ENCODE peak calls at places on chromosomes 11 and 22, in nine cellular contexts. Z is CD8-positive, alpha-beta T cell; O is Calu3; T is OCI-LY7; N is fibroblast of pulmonary artery; P is GM10248; V is WERI-Rb-1; G is kidney; W is K562. U is an unnamed sample.

GRCh38 chr11:90465553-90465952 is 242.7 kb upstream of the CHORDC1 start:
- DNase-seq in G (no peak), T (no peak), O (no peak), P (no peak), N (no peak), W (no peak), Z (no peak), V (no peak), U (no peak)

GRCh38 chr11:94149435-94149834 is 20.8 kb downstream of the PANX1 start:
- DNase-seq in V (no peak), W (no peak), N (peak), P (no peak), Z (no peak), T (no peak), O (no peak), G (no peak), U (no peak)

GRCh38 chr11:73272680-73273038 is 521 bp downstream of the P2RY6 start:
- DNase-seq in O (no peak), V (no peak), T (no peak), Z (no peak), N (no peak), W (no peak), P (no peak), G (no peak), U (no peak)

GRCh38 chr11:34624069-34624468 is 3.2 kb downstream of the EHF start:
- DNase-seq in T (no peak), N (no peak), W (no peak), O (peak), G (no peak), Z (no peak), P (peak), V (no peak), U (no peak)

GRCh38 chr11:16240687-16241086 is 115.7 kb downstream of the SOX6 start:
- DNase-seq in V (no peak), O (no peak), G (no peak), T (no peak), W (no peak), P (no peak), N (no peak), Z (no peak), U (no peak)

GRCh38 chr11:2708151-2708581 is 8.4 kb upstream of the KCNQ1OT1 start:
- DNase-seq in O (no peak), W (no peak), T (no peak), Z (no peak), V (no peak), P (no peak), G (peak), N (no peak), U (no peak)

GRCh38 chr11:17612221-17613188 is 65.4 kb downstream of the OTOG start:
- DNase-seq in T (no peak), V (no peak), W (no peak), P (no peak), N (no peak), G (no peak), Z (no peak), O (no peak), U (peak)

GRCh38 chr22:17541476-17541875 is 21.8 kb upstream of the SLC25A18 start:
- DNase-seq in V (no peak), Z (no peak), P (no peak), O (no peak), W (no peak), T (no peak), G (no peak), N (no peak), U (no peak)

GRCh38 chr22:44289429-44290171 is 23.2 kb downstream of the SHISAL1 start:
- DNase-seq in G (no peak), Z (no peak), V (peak), P (no peak), W (no peak), O (no peak), T (no peak), N (no peak), U (no peak)

GRCh38 chr22:49064836-49065235 is 762.8 kb downstream of the BRD1 start:
- DNase-seq in Z (no peak), T (no peak), G (no peak), P (no peak), O (no peak), V (no peak), N (no peak), W (no peak), U (no peak)

GRCh38 chr11:61724437-61724836 is 28.0 kb upstream of the MYRF start:
- DNase-seq in V (no peak), T (no peak), G (no peak), W (no peak), P (no peak), O (no peak), N (no peak), Z (no peak), U (no peak)

GRCh38 chr22:17918840-17919239 is 105.5 kb downstream of the MICAL3 start:
- DNase-seq in G (no peak), O (no peak), W (no peak), N (no peak), Z (no peak), P (no peak), T (no peak), V (no peak), U (no peak)

GRCh38 chr11:125167954-125168821 is 3.6 kb downstream of the PKNOX2 start:
- DNase-seq in N (peak), Z (no peak), O (no peak), W (no peak), V (no peak), T (no peak), G (no peak), P (no peak), U (no peak)

GRCh38 chr11:68685656-68686380 is 1.5 kb downstream of the GAL start:
- DNase-seq in Z (no peak), T (no peak), V (no peak), P (no peak), N (no peak), G (no peak), W (no peak), O (no peak), U (no peak)

GRCh38 chr11:57370251-57370650 is 10.7 kb downstream of the PRG3 start:
- DNase-seq in Z (no peak), N (no peak), W (no peak), V (peak), P (no peak), O (no peak), G (no peak), T (no peak), U (no peak)

GRCh38 chr22:30382340-30382739 is 4.9 kb downstream of the RNF215 start:
- DNase-seq in O (no peak), W (no peak), N (no peak), P (no peak), Z (no peak), G (no peak), T (no peak), V (no peak), U (no peak)

GRCh38 chr22:36323182-36323854 is 64.4 kb downstream of the MYH9 start:
- DNase-seq in O (no peak), W (no peak), P (no peak), Z (no peak), N (peak), T (no peak), G (peak), V (no peak), U (no peak)

GRCh38 chr11:76642341-76642740 is 28.2 kb downstream of the LRRC32 start:
- DNase-seq in V (no peak), P (no peak), O (no peak), T (no peak), Z (no peak), W (no peak), N (no peak), G (no peak), U (peak)

DNA sequence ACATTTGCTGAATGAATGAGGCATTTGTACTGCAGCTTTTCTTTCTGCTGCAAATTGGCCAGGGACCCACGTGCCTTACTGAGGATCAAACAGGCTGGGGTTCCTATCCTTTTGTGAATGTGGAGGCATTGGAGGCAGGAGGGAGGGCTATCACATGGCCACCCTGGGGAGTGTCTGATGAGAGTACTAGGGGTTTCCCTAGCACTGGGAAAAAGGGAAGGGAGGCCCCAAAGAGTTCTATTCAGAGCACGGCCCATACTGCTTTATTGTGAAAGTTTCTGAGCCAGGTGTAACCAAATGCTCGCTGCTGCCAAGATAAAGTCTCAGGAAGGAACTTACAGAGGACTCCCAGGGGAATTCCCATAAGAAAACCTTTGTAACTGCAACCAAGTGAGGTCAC is 78.4 kb upstream of the ANO1 start:
- DNase-seq in G (no peak), P (no peak), T (no peak), N (no peak), O (peak), W (no peak), Z (no peak), V (no peak), U (no peak)
- TF ChIP-seq CTCF in G (no peak), P (no peak), T (no peak), N (no peak), O (no peak), W (no peak), Z (no peak), V (no peak), U (no peak)

GRCh38 chr11:11965656-11966353 is 42.6 kb downstream of the DKK3 start:
- DNase-seq in N (no peak), G (peak), W (no peak), V (no peak), O (no peak), T (no peak), Z (no peak), P (no peak), U (no peak)
- TF ChIP-seq CTCF in N (no peak), G (no peak), W (no peak), V (no peak), O (no peak), T (no peak), Z (no peak), P (no peak), U (no peak)

DNA sequence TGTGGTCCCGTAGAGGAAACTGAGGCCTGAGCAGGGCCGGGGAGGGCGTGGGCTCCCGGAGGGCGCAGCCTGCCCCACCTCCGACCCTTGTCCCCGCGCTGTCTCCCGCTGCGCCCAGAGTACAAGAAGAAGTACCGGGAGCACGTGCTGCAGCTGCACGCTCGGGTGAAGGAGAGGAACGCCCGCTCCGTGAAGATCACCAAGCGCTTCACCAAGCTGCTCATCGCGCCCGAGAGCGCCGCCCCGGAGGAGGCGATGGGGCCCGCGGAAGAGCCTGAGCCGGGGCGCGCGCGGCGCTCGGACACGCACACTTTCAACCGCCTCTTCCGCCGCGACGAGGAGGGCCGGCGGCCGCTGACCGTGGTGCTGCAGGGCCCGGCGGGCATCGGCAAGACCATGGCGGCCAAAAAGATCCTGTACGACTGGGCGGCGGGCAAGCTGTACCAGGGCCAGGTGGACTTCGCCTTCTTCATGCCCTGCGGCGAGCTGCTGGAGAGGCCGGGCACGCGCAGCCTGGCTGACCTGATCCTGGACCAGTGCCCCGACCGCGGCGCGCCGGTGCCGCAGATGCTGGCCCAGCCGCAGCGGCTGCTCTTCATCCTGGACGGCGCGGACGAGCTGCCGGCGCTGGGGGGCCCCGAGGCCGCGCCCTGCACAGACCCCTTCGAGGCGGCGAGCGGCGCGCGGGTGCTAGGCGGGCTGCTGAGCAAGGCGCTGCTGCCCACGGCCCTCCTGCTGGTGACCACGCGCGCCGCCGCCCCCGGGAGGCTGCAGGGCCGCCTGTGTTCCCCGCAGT is 2.0 kb downstream of the NLRP6 start:
- DNase-seq in N (peak), G (peak), W (no peak), Z (no peak), T (no peak), O (peak), P (no peak), V (peak), U (no peak)
- TF ChIP-seq CTCF in N (no peak), G (no peak), W (no peak), Z (no peak), T (no peak), O (no peak), P (no peak), V (peak), U (no peak)

GRCh38 chr11:134332782-134333181 is 994 bp downstream of the GLB1L2 start:
- DNase-seq in P (no peak), N (no peak), G (no peak), T (no peak), O (no peak), Z (no peak), V (no peak), W (no peak), U (no peak)

GRCh38 chr11:134333312-134333711 is 1.5 kb downstream of the GLB1L2 start:
- DNase-seq in G (no peak), V (no peak), O (no peak), P (no peak), W (no peak), T (no peak), Z (no peak), N (peak), U (no peak)

GRCh38 chr11:134330611-134331564 is 900 bp upstream of the GLB1L2 start:
- DNase-seq in N (no peak), Z (no peak), V (no peak), G (no peak), W (no peak), O (no peak), P (no peak), T (no peak), U (no peak)

GRCh38 chr11:134332189-134332631 is 422 bp downstream of the GLB1L2 start:
- DNase-seq in W (peak), V (peak), G (no peak), T (no peak), N (no peak), Z (no peak), P (no peak), O (peak), U (no peak)

GRCh38 chr11:134331565-134332188 is at the start of gene GLB1L2:
- DNase-seq in P (peak), T (no peak), Z (peak), O (peak), W (peak), V (peak), G (peak), N (peak), U (no peak)
- TF ChIP-seq CTCF in P (no peak), T (no peak), Z (no peak), O (no peak), W (no peak), V (no peak), G (no peak), N (no peak), U (no peak)

DNA sequence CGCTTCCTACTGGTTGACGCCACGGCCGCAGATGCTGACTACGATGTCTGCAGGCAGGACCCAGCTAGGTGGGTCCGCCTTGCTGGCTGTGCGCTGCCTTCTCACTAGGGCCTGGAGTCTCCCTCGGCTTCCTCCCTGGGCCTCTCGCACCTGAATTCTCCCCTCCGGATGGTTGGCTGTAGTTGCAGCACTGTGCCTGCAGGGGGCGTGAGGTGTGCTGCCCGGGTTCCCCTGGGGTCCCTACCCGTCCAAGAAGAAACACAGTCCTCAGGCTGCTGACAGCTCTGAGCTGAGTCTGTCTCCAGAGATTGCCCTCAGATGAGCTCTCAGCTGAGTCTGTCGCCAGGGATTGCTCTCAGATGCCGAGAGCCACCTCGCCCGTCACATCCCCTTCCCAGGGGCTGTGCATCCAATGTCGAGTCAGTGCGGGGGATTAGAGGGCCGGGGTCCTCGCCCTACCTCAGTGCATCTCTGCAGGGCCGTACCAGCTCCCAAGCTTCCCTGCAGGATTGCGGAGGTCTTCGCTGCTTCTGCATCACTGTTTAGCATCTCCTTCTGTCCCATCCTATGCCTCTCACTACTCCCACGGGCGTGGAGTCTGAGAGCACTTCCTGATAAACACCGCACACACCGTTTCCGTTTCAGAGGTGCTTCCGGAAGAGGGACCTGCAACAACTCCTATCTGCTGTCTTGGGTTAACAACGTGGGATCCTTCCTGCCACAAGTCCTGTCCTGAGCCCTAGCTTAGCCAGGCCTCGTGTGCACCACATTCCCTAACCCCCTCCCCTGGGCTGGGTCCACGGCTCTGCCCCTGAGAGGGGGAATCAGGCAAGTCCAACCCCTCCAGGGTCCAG is 196.9 kb downstream of the CSNK2A3 start:
- DNase-seq in N (no peak), T (peak), Z (peak), W (peak), O (peak), P (peak), G (no peak), V (peak), U (no peak)
- TF ChIP-seq CTCF in N (peak), T (peak), Z (peak), W (peak), O (peak), P (peak), G (no peak), V (peak), U (peak)

GRCh38 chr11:113906038-113906437 is 1.4 kb downstream of the HTR3B start:
- DNase-seq in V (peak), P (no peak), Z (no peak), G (no peak), N (peak), W (peak), T (no peak), O (no peak), U (no peak)
- TF ChIP-seq CTCF in V (peak), P (no peak), Z (no peak), G (no peak), N (peak), W (peak), T (peak), O (no peak), U (peak)

GRCh38 chr22:45907378-45907777 is 69.6 kb downstream of the WNT7B start:
- DNase-seq in N (no peak), T (no peak), P (no peak), O (no peak), G (no peak), W (no peak), V (no peak), Z (no peak), U (no peak)

GRCh38 chr22:45906946-45907345 is 70.0 kb downstream of the WNT7B start:
- DNase-seq in V (no peak), Z (no peak), N (no peak), G (no peak), P (no peak), T (no peak), W (no peak), O (no peak), U (no peak)

GRCh38 chr22:45908961-45909360 is 68.0 kb downstream of the WNT7B start:
- DNase-seq in P (no peak), W (no peak), G (no peak), T (peak), V (no peak), Z (no peak), O (no peak), N (no peak), U (no peak)

GRCh38 chr22:45905924-45906865 is 70.8 kb downstream of the WNT7B start:
- DNase-seq in V (no peak), G (no peak), T (no peak), P (no peak), Z (no peak), O (no peak), W (no peak), N (peak), U (no peak)

DNA sequence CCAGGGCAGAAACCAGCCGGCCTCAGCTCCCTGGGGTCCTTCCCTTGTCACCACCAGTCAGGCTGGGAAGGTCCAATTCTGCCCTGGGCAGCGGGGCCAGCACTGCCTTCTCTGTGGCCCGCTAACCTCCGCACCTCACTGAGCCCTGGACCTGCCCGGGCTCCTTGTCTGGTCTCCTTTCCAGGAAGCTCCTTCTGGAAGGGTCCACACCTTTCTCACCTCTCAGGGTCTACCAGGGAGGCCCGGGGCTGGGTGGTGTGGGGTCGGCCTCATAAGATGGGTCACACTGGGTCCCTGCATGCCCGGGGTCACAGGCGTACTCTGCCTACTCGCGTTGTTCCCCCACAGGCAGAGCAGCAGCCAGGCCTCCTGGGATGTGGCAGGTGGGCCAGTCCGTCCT is 69.0 kb downstream of the WNT7B start:
- DNase-seq in Z (no peak), N (no peak), P (no peak), V (no peak), O (no peak), G (no peak), W (no peak), T (no peak), U (no peak)
- TF ChIP-seq CTCF in Z (no peak), N (no peak), P (no peak), V (no peak), O (no peak), G (no peak), W (no peak), T (no peak), U (no peak)